ENCODE peak calls at places on chromosome 4, in four cellular contexts. Z is PC-3, V is NCI-H1930, I is cardiac fibroblast. W is an unnamed sample.

GRCh38 chr4:69708211-69708610 is 52.2 kb downstream of the SULT1B1 start:
- DNase-seq in V (no peak), I (peak; percentile 72), Z (peak; percentile 30), W (no peak)

GRCh38 chr4:4693258-4693657 is 151.4 kb upstream of the STX18 start:
- DNase-seq in I (peak; percentile 32), V (no peak), Z (no peak), W (no peak)

GRCh38 chr4:113106076-113106475 is 56.6 kb downstream of the ANK2 start:
- DNase-seq in Z (peak; percentile 57), I (peak; percentile 72), V (no peak), W (no peak)

GRCh38 chr4:182893490-182893889 is 23.7 kb downstream of the DCTD start:
- DNase-seq in I (no peak), V (no peak), Z (no peak), W (no peak)

GRCh38 chr4:115973768-115974167 is 860.3 kb upstream of the NDST4 start:
- DNase-seq in V (no peak), I (no peak), Z (no peak), W (no peak)

GRCh38 chr4:137674066-137674465 is 141.8 kb upstream of the PCDH18 start:
- DNase-seq in Z (peak; percentile 70), I (peak; percentile 61), V (no peak), W (no peak)

GRCh38 chr4:8851321-8852117 is 20.1 kb downstream of the HMX1 start:
- DNase-seq in Z (no peak), I (no peak), V (no peak), W (no peak)

GRCh38 chr4:110449947-110450346 is 26.0 kb upstream of the ENPEP start:
- DNase-seq in V (no peak), I (no peak), Z (no peak), W (no peak)

GRCh38 chr4:25865586-25865985 is 2.8 kb upstream of the SEL1L3 start:
- DNase-seq in I (peak; percentile 55), V (no peak), Z (peak; percentile 77), W (no peak)

GRCh38 chr4:124711469-124712416 is 789 bp downstream of the ANKRD50 start:
- DNase-seq in Z (peak; percentile 62), V (peak; percentile 54), I (peak; percentile 80), W (no peak)

GRCh38 chr4:77001907-77002306 is 52.4 kb downstream of the SEPTIN11 start:
- DNase-seq in I (peak; percentile 74), Z (peak; percentile 63), V (no peak), W (no peak)

GRCh38 chr4:533318-534100 is 34.5 kb downstream of the PIGG start:
- DNase-seq in Z (no peak), V (no peak), I (no peak), W (no peak)

GRCh38 chr4:94743838-94744237 is 13.9 kb upstream of the BMPR1B start:
- DNase-seq in I (no peak), V (no peak), Z (no peak), W (no peak)

GRCh38 chr4:6183740-6184139 is 16.6 kb downstream of the JAKMIP1 start:
- DNase-seq in Z (no peak), I (no peak), V (no peak), W (no peak)

GRCh38 chr4:176549161-176549865 is 229.5 kb downstream of the SPCS3 start:
- DNase-seq in V (no peak), I (peak; percentile 66), Z (peak; percentile 69), W (no peak)

GRCh38 chr4:119493419-119493818 is 135.2 kb downstream of the PDE5A start:
- DNase-seq in I (peak; percentile 32), Z (peak; percentile 25), V (no peak), W (no peak)

GRCh38 chr4:48085821-48086602 is 48.0 kb downstream of the TXK start:
- DNase-seq in I (no peak), V (no peak), Z (no peak), W (no peak)

W was measured in GM18507.